ENCODE peak calls at places on chromosomes 2 and 18, in six cellular contexts. F is K562, R is H1, A is SK-N-SH, H is HepG2, T is GM12878. Q is an unnamed sample.

GRCh38 chr2:186641807-186642321 is 52.0 kb upstream of the FAM171B start:
- DNase-seq in F (peak; percentile 33), R (no peak), A (peak; percentile 56), H (peak; percentile 75), T (peak; percentile 21), Q (peak; percentile 11)

GRCh38 chr18:37980556-37980955 is 415.0 kb upstream of the CELF4 start:
- DNase-seq in F (no peak), R (no peak), A (no peak), H (no peak), T (no peak), Q (no peak)

GRCh38 chr2:58156780-58157179 is 84.3 kb downstream of the FANCL start:
- DNase-seq in F (no peak), R (no peak), A (no peak), H (no peak), T (no peak), Q (no peak)

GRCh38 chr18:12599543-12599942 is 58.4 kb downstream of the SPIRE1 start:
- DNase-seq in F (no peak), R (no peak), A (no peak), H (no peak), T (no peak), Q (no peak)

GRCh38 chr2:57497489-57498096 is 549.0 kb upstream of the VRK2 start:
- DNase-seq in F (peak; percentile 23), R (no peak), A (peak; percentile 35), H (peak; percentile 50), T (peak; percentile 4), Q (no peak)

GRCh38 chr2:140177081-140177480 is 1396.9 kb upstream of the NXPH2 start:
- DNase-seq in F (no peak), R (no peak), A (no peak), H (no peak), T (no peak), Q (no peak)

GRCh38 chr2:112195167-112195766 is 57.1 kb downstream of the FBLN7 start:
- DNase-seq in F (no peak), R (no peak), A (no peak), H (peak; percentile 11), T (no peak), Q (no peak)

GRCh38 chr2:72137498-72138010 is 10.1 kb downstream of the CYP26B1 start:
- DNase-seq in F (peak; percentile 88), R (no peak), A (peak; percentile 87), H (peak; percentile 58), T (no peak), Q (no peak)

GRCh38 chr18:57797209-57797651 is 5.9 kb downstream of the ATP8B1 start:
- DNase-seq in F (no peak), R (no peak), A (no peak), H (peak; percentile 93), T (no peak), Q (no peak)

GRCh38 chr2:67272195-67272594 is 124.9 kb upstream of the ETAA1 start:
- DNase-seq in F (no peak), R (no peak), A (no peak), H (no peak), T (no peak), Q (no peak)

GRCh38 chr2:174210861-174211260 is 37.5 kb downstream of the OLA1 start:
- DNase-seq in F (peak; percentile 16), R (no peak), A (no peak), H (no peak), T (no peak), Q (no peak)

GRCh38 chr2:112754562-112754961 is 9.8 kb downstream of the CKAP2L start:
- DNase-seq in F (no peak), R (no peak), A (no peak), H (no peak), T (no peak), Q (peak; percentile 87)

GRCh38 chr2:43210467-43211303 is 15.7 kb downstream of the ZFP36L2 start:
- DNase-seq in F (peak; percentile 58), R (no peak), A (no peak), H (peak; percentile 72), T (no peak), Q (peak; percentile 99)

GRCh38 chr2:46268196-46268595 is 29.0 kb upstream of the EPAS1 start:
- DNase-seq in F (no peak), R (no peak), A (no peak), H (no peak), T (peak; percentile 21), Q (peak; percentile 12)

GRCh38 chr2:12035029-12035720 is 288.7 kb downstream of the LPIN1 start:
- DNase-seq in F (no peak), R (no peak), A (no peak), H (no peak), T (no peak), Q (no peak)
- TF ChIP-seq POLR2AphosphoS5 in F (no peak), R (no peak), A (no peak), H (no peak), T (no peak), Q (no peak)

GRCh38 chr2:198102841-198103240 is 298.4 kb downstream of the PLCL1 start:
- DNase-seq in F (no peak), R (no peak), A (no peak), H (no peak), T (no peak), Q (no peak)
- TF ChIP-seq GABPA in F (no peak), R (no peak), A (no peak), H (no peak), T (no peak), Q (no peak)

GRCh38 chr2:74181739-74182138 is 3.1 kb upstream of the MOB1A start:
- DNase-seq in F (peak; percentile 60), R (no peak), A (peak; percentile 41), H (no peak), T (peak; percentile 86), Q (peak; percentile 98)
- TF ChIP-seq POLR2AphosphoS5 in F (peak; percentile 56), R (no peak), A (no peak), H (no peak), T (peak; percentile 48), Q (peak; percentile 57)

GRCh38 chr2:201196003-201196402 is 13.1 kb downstream of the CASP10 start:
- DNase-seq in F (no peak), R (no peak), A (no peak), H (no peak), T (no peak), Q (no peak)
- TF ChIP-seq GABPA in F (no peak), R (no peak), A (no peak), H (no peak), T (no peak), Q (no peak)

GRCh38 chr18:50262977-50263376 is 3.3 kb downstream of the CFAP53 start:
- DNase-seq in F (no peak), R (no peak), A (no peak), H (no peak), T (no peak), Q (no peak)

GRCh38 chr18:50272593-50272992 is 6.3 kb upstream of the CFAP53 start:
- DNase-seq in F (no peak), R (no peak), A (no peak), H (no peak), T (no peak), Q (no peak)

GRCh38 chr18:50266248-50266704 is at the start of gene CFAP53:
- DNase-seq in F (no peak), R (peak; percentile 46), A (peak; percentile 99), H (peak; percentile 81), T (peak; percentile 57), Q (peak; percentile 91)

GRCh38 chr18:50273203-50274043 is 7.1 kb upstream of the CFAP53 start:
- DNase-seq in F (no peak), R (no peak), A (no peak), H (no peak), T (no peak), Q (no peak)

DNA sequence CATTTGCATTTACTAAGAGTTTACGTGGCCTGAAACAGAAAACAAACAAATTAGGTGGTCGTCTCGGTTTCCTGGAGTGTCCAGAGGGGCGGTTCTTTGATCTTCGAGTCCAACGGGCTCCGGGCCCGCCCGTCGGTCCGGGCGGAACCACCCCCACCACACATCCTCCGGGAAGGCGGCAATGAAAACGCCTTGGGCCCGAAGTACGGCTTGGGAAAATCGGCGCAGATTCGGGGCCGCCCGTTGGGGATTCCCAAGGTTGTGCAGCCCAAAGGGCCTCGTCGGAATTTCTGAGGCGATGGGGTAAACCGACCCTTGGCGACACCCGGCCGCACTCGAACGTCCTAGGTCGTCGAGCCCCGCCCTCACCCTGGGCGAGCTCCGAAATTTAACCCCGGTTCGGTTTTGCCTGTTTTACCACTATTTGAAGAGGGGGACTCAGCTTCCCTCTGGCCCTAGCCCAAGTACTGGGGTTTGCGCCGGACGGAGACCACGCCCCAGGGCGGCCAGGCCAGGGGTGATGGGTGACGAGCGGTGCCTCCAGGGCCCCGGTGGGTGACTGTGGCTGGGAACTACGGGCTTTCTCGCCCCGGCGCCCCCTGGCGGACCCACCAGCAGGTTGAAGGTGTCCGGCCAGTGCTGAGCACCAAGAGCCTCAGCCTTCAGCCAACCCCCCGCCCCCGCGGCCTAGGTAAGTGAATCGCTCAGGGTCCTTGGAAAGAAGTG is 1.9 kb upstream of the CFAP53 start:
- DNase-seq in F (no peak), R (peak; percentile 75), A (peak; percentile 51), H (no peak), T (peak; percentile 62), Q (no peak)
- TF ChIP-seq POLR2AphosphoS5 in F (no peak), R (no peak), A (no peak), H (no peak), T (peak; percentile 51), Q (no peak)

GRCh38 chr18:45957100-45957499 is 10.0 kb downstream of the EPG5 start:
- DNase-seq in F (no peak), R (no peak), A (no peak), H (no peak), T (no peak), Q (no peak)
- TF ChIP-seq GABPA in F (no peak), R (no peak), A (no peak), H (no peak), T (no peak), Q (no peak)

Q was measured in HL-60.